ENCODE peak calls at places on chromosome 17, in eight cellular contexts. G is fibroblast of pulmonary artery, V is left ventricle myocardium inferior, M is bronchial epithelial cell, X is fibroblast of mammary gland, C is pancreas, O is GM12865, P is neural crest cell. B is an unnamed sample.

GRCh38 chr17:30391534-30391933 is 12.8 kb downstream of the CPD start:
- DNase-seq in M (no peak), O (no peak), P (no peak), G (no peak), X (no peak), V (no peak), C (no peak), B (no peak)

GRCh38 chr17:50151937-50152547 is 1.6 kb upstream of the PPP1R9B start:
- DNase-seq in G (peak; percentile 91), X (peak; percentile 86), O (peak; percentile 87), M (peak; percentile 83), P (peak; percentile 68), V (peak; percentile 87), C (peak; percentile 78), B (peak; percentile 61)

GRCh38 chr17:45146166-45146565 is 2.1 kb upstream of the HEXIM1 start:
- DNase-seq in V (peak; percentile 10), C (no peak), P (no peak), O (no peak), G (no peak), M (no peak), X (no peak), B (no peak)

GRCh38 chr17:37446027-37446426 is 39.3 kb downstream of the TADA2A start:
- DNase-seq in M (peak; percentile 91), P (no peak), V (no peak), X (no peak), C (no peak), G (no peak), O (peak; percentile 58), B (no peak)

GRCh38 chr17:19313746-19314651 is 48.5 kb downstream of the B9D1 start:
- DNase-seq in G (peak; percentile 34), C (no peak), O (no peak), X (peak; percentile 71), P (no peak), V (no peak), M (no peak), B (no peak)

GRCh38 chr17:82734987-82735866 is at the start of gene FN3K:
- DNase-seq in M (no peak), X (peak; percentile 82), O (no peak), G (peak; percentile 80), P (peak; percentile 50), V (peak; percentile 73), C (peak; percentile 77), B (no peak)

GRCh38 chr17:78442648-78443128 is 64.2 kb downstream of the PGS1 start:
- DNase-seq in O (no peak), P (no peak), G (peak; percentile 94), V (peak; percentile 64), X (peak; percentile 46), C (no peak), M (no peak), B (no peak)

GRCh38 chr17:57295526-57296023 is 39.3 kb downstream of the MSI2 start:
- DNase-seq in P (no peak), G (peak; percentile 21), M (no peak), X (no peak), V (no peak), O (no peak), C (no peak), B (no peak)

GRCh38 chr17:42112552-42113176 is at the start of gene DHX58:
- DNase-seq in V (peak; percentile 63), M (peak; percentile 80), X (peak; percentile 82), O (peak; percentile 97), P (no peak), C (peak; percentile 76), G (peak; percentile 86), B (no peak)

GRCh38 chr17:79922161-79922569 is 82.9 kb upstream of the CBX4 start:
- DNase-seq in V (no peak), X (no peak), G (no peak), M (no peak), O (no peak), P (no peak), C (peak; percentile 47), B (no peak)

GRCh38 chr17:57257213-57257873 is 1.0 kb downstream of the MSI2 start:
- DNase-seq in C (no peak), M (no peak), O (peak; percentile 40), P (no peak), G (no peak), X (no peak), V (no peak), B (no peak)

GRCh38 chr17:56974055-56974454 is 3.9 kb upstream of the SCPEP1 start:
- DNase-seq in O (no peak), G (no peak), P (no peak), V (no peak), X (no peak), M (no peak), C (no peak), B (no peak)

GRCh38 chr17:32741381-32741780 is 135.5 kb downstream of the MYO1D start:
- DNase-seq in O (no peak), V (no peak), G (peak; percentile 22), X (peak; percentile 60), C (no peak), M (no peak), P (no peak), B (no peak)

GRCh38 chr17:39867891-39868553 is at the start of gene ZPBP2:
- DNase-seq in O (peak; percentile 92), C (no peak), P (no peak), M (no peak), G (no peak), X (no peak), V (no peak), B (no peak)

GRCh38 chr17:39870776-39871175 is 2.8 kb downstream of the ZPBP2 start:
- DNase-seq in G (no peak), X (no peak), V (no peak), M (no peak), O (no peak), P (no peak), C (no peak), B (no peak)

GRCh38 chr17:39868554-39868942 is 546 bp downstream of the ZPBP2 start:
- DNase-seq in P (no peak), X (no peak), O (no peak), G (no peak), C (no peak), V (no peak), M (no peak), B (no peak)

GRCh38 chr17:39867084-39867890 is 715 bp upstream of the ZPBP2 start:
- DNase-seq in X (no peak), P (no peak), C (no peak), G (no peak), O (peak; percentile 97), V (no peak), M (no peak), B (no peak)

DNA sequence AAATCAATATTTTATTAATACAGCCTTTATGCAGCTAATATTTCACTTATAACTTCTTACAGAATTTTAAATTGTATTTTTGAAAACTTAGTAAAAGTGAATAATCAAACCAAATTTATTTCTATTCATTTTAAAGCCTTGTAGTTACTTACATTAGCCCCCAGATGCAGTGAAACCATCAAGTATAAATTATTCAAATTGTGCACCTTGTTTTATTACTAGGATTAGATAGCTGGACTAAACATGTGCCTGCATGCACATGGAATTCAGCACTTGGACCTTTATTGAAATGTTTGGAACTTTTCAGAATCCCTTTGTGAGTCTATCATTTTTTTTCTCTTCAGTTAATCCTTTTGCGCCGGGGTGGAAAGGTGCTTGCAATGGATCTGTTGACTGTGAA is 4.7 kb downstream of the ZPBP2 start:
- DNase-seq in O (peak; percentile 40), M (no peak), X (peak; percentile 51), V (no peak), G (peak; percentile 33), C (no peak), P (no peak), B (no peak)
- TF ChIP-seq CTCF in O (peak; percentile 40), M (no peak), X (peak; percentile 48), V (peak; percentile 43), G (peak; percentile 32), C (no peak), P (no peak), B (no peak)

GRCh38 chr17:39261286-39261685 is 35.5 kb upstream of the STAC2 start:
- DNase-seq in G (no peak), C (no peak), X (no peak), P (no peak), V (no peak), M (no peak), O (peak; percentile 37), B (no peak)
- TF ChIP-seq CTCF in G (peak; percentile 24), C (no peak), X (no peak), P (peak; percentile 38), V (peak; percentile 15), M (peak; percentile 24), O (peak; percentile 33), B (no peak)

DNA sequence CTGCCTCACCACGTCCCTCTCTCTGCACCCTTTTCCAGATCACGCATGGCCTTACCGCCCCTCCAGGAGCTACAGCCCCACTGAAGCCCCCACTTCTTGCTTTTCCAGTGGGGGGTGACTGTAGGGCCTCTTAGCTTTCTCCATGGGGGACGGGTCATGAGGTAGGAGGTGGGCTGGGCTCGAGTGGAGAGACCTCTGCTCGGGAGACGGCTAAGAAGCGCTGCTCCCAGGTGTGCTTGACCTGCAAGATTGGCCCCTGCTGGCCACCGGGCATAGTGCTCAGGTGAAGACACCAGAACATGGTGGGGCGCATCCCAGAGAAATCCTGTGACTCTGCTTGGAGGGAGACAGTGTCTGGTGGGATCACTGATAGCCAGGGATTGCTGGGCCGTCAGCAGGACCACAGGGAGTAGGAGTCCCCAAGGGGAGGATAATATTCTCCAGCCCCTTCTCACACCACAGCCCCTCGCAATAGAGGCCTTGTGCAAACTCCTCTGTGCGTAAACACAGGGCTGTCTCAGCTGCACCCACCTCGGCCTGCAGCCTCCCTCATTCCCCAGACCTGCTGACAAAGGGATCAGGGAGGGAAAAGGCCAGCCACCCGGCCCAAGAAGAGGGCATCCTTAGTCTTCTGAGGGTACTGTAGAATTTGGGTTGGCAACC is 8.9 kb upstream of the GALK1 start:
- DNase-seq in X (no peak), O (no peak), P (no peak), G (no peak), V (no peak), C (peak; percentile 45), M (no peak), B (no peak)
- TF ChIP-seq CTCF in X (no peak), O (no peak), P (peak; percentile 33), G (no peak), V (no peak), C (no peak), M (no peak), B (no peak)

GRCh38 chr17:1628856-1629646 is 417 bp upstream of the SLC43A2 start:
- DNase-seq in M (peak; percentile 70), O (peak; percentile 97), G (peak; percentile 93), X (peak; percentile 77), V (peak; percentile 94), C (peak; percentile 92), P (peak; percentile 89), B (peak; percentile 81)
- TF ChIP-seq CTCF in M (peak; percentile 9), O (peak; percentile 39), G (no peak), X (no peak), V (peak; percentile 61), C (no peak), P (peak; percentile 41), B (no peak)